ENCODE peak calls at places on chromosome 16, in four cellular contexts. A, H, Z and B are unnamed samples.

GRCh38 chr16:9012848-9013507 is 49.3 kb upstream of the USP7 start:
- DNase-seq in Z (no peak), H (no peak), A (no peak), B (no peak)

GRCh38 chr16:72066747-72067146 is 3.7 kb downstream of the HPR start:
- DNase-seq in A (no peak), Z (no peak), H (no peak), B (no peak)

GRCh38 chr16:56614549-56614991 is 6.2 kb downstream of the MT2A start:
- DNase-seq in A (no peak), H (no peak), Z (no peak), B (no peak)

GRCh38 chr16:17404903-17405691 is 65.7 kb downstream of the XYLT1 start:
- DNase-seq in H (no peak), A (peak; percentile 49), Z (peak; percentile 91), B (peak; percentile 69)

GRCh38 chr16:58348986-58349385 is 43.3 kb upstream of the GINS3 start:
- DNase-seq in Z (no peak), A (no peak), H (no peak), B (no peak)

GRCh38 chr16:72723781-72724180 is 324.1 kb downstream of the ZFHX3 start:
- DNase-seq in A (no peak), Z (no peak), H (no peak), B (no peak)

GRCh38 chr16:88264641-88265285 is 118.0 kb upstream of the ZNF469 start:
- DNase-seq in H (peak; percentile 94), A (peak; percentile 86), Z (peak; percentile 98), B (peak; percentile 93)

GRCh38 chr16:13848795-13849194 is 71.2 kb upstream of the ERCC4 start:
- DNase-seq in A (no peak), Z (no peak), H (no peak), B (no peak)

GRCh38 chr16:31265329-31266245 is 5.8 kb downstream of the ITGAM start:
- DNase-seq in Z (no peak), H (peak; percentile 30), A (no peak), B (no peak)

GRCh38 chr16:35339337-35339736 is 1879.9 kb downstream of the TP53TG3F start:
- DNase-seq in Z (no peak), H (no peak), A (no peak), B (no peak)

GRCh38 chr16:426115-426905 is 861 bp downstream of the RAB11FIP3 start:
- DNase-seq in Z (no peak), H (no peak), A (peak; percentile 25), B (no peak)

GRCh38 chr16:54962045-54962444 is 31.4 kb downstream of the IRX5 start:
- DNase-seq in H (no peak), A (no peak), Z (no peak), B (no peak)

GRCh38 chr16:69600202-69600601 is 34.4 kb downstream of the NFAT5 start:
- DNase-seq in Z (no peak), A (no peak), H (no peak), B (no peak)

GRCh38 chr16:56610017-56610608 is 1.7 kb downstream of the MT2A start:
- DNase-seq in Z (no peak), H (peak; percentile 47), A (peak; percentile 52), B (no peak)

GRCh38 chr16:2673066-2673999 is 9.0 kb upstream of the KCTD5 start:
- DNase-seq in Z (peak; percentile 96), A (peak; percentile 97), H (peak; percentile 97), B (peak; percentile 98)
- TF ChIP-seq POLR2A in Z (peak; percentile 48), A (peak; percentile 45), H (no peak), B (no peak)

DNA sequence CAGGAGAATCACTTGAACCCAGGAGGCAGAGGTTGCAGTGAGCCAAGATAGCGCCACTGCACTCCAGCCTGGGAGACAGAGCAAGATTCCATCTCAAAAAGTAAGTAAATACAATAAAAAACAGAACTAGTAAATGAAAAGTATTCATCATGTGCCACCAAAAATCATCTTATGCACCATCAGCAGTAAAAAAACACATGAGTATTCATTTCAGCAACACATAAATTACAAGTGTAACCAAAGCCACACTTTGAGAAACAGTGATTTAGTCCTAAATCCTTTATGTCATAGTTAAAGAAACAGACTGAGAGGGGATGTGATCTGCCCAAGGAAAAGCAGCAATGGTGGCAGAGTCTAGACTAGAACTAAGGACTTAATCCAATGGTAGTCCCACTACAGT is 13.0 kb downstream of the DCUN1D3 start:
- DNase-seq in A (no peak), Z (no peak), H (no peak), B (no peak)
- TF ChIP-seq CTCF in A (no peak), Z (no peak), H (no peak), B (no peak)

GRCh38 chr16:51538707-51539604 is 387.9 kb upstream of the SALL1 start:
- DNase-seq in A (no peak), H (no peak), Z (no peak), B (peak; percentile 23)

GRCh38 chr16:51544850-51545467 is 393.9 kb upstream of the SALL1 start:
- DNase-seq in A (no peak), H (no peak), Z (no peak), B (no peak)

GRCh38 chr16:51545951-51546350 is 394.9 kb upstream of the SALL1 start:
- DNase-seq in Z (no peak), A (no peak), H (no peak), B (no peak)

GRCh38 chr16:51540259-51540658 is 389.2 kb upstream of the SALL1 start:
- DNase-seq in A (no peak), H (no peak), Z (no peak), B (no peak)

GRCh38 chr16:51542856-51543510 is 391.9 kb upstream of the SALL1 start:
- DNase-seq in H (no peak), Z (no peak), A (no peak), B (no peak)
- H3K4me1 ChIP-seq in H (no peaks in the 10 kb centered on the region), Z (peaks cover 4% of the 10 kb centered on the region), A (no peaks in the 10 kb centered on the region), B (no peaks in the 10 kb centered on the region)

DNA sequence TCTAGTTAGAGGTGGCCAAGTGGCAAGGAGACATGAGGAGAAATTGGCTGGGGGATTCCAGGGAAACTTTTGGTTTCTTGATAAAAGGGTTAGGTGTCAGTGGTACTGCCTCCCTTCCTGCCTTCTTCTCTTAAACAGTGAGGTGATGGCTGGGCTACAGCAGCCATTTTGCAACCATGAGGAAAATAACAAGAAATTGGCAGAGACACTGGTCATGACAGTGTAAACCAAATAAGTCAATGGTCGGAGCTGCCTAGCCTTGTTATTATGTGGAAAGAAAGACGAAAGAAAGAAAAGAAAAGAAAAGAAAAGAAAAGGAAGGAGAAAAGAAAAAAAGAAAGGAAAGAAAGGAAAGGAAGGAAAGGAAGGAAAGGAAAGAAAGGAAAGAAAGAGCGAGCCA is 63.9 kb downstream of the CPPED1 start:
- DNase-seq in Z (no peak), A (no peak), H (no peak), B (no peak)
- TF ChIP-seq POLR2A in Z (no peak), A (no peak), H (no peak), B (no peak)

DNA sequence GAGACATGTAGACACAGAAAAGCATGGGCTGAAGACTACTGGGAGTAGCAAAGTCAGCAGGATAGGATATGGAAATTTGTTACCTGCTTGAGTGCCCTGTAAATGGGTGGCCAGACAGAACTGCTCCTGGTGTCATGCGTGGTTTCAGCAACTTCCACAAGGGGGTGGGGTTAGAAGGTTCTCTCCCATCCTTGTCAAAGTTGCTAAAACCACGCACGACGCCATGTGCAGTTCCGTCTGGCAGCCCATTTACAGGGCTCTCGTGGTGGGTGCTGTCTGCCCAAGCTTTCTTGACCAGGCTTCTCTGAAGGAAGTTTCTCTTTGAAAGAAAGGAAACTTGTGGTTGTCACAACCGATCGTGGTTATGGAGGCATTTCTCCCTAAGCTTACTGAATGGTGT is 6.9 kb upstream of the DBNDD1 start:
- DNase-seq in Z (no peak), H (no peak), A (no peak), B (no peak)
- TF ChIP-seq CTCF in Z (no peak), H (no peak), A (no peak), B (no peak)

DNA sequence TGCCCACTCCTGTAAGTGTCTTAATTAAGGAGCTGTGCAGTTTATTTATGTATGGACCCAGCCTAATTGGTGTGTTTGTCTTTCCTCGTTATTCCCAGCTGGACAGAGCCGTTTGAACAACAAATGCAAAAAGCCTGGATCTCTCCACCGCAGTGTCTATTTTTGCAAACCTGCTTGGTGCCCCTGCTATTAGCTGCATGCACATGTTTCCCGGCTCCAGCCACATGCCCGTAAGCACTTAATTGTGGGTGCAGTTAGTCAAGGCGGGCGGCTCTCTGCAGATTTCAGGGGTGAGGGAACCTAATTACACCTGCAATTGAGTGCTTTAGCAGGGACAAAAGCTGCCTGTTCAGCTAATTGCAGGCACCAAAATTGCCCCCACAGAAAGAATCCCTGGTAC is 74.0 kb upstream of the GSE1 start:
- DNase-seq in H (no peak), Z (no peak), A (no peak), B (no peak)
- H3K4me1 ChIP-seq in H (peaks cover 56% of the 10 kb centered on the region), Z (peaks cover 24% of the 10 kb centered on the region), A (peaks cover 15% of the 10 kb centered on the region), B (peaks cover 35% of the 10 kb centered on the region)

GRCh38 chr16:83807710-83808572 is at the start of gene HSBP1:
- DNase-seq in H (peak; percentile 96), Z (peak; percentile 98), A (peak; percentile 97), B (peak; percentile 98)
- TF ChIP-seq POLR2A in H (no peak), Z (peak; percentile 20), A (peak; percentile 65), B (no peak)